ENCODE peak calls at places on chromosomes 2 and 18, in four cellular contexts. N, F, U and I are unnamed samples.
A peak's percentile ranks its signal among the peaks of the same experiment; 100 is the strongest.

GRCh38 chr2:208256192-208256782 is 1.4 kb upstream of the IDH1 start:
- DNase-seq in N (no peak), F (no peak), U (no peak), I (no peak)

GRCh38 chr2:199144036-199144435 is 313.7 kb downstream of the SATB2 start:
- DNase-seq in N (no peak), F (no peak), U (no peak), I (no peak)

GRCh38 chr2:11406492-11407381 is 59.2 kb downstream of the E2F6 start:
- DNase-seq in N (peak; percentile 75), F (no peak), U (peak; percentile 29), I (no peak)

GRCh38 chr2:173286153-173286809 is 68.4 kb upstream of the CDCA7 start:
- DNase-seq in N (no peak), F (no peak), U (no peak), I (no peak)

GRCh38 chr2:226759768-226760167 is 39.9 kb downstream of the IRS1 start:
- DNase-seq in N (no peak), F (no peak), U (no peak), I (no peak)

GRCh38 chr2:56448999-56449431 is 265.2 kb downstream of the CCDC85A start:
- DNase-seq in N (no peak), F (no peak), U (peak; percentile 62), I (peak; percentile 14)

GRCh38 chr18:61860302-61860701 is 32.5 kb downstream of the RNF152 start:
- DNase-seq in N (no peak), F (no peak), U (no peak), I (no peak)

GRCh38 chr18:8520266-8520665 is 89.0 kb upstream of the RAB12 start:
- DNase-seq in N (no peak), F (no peak), U (no peak), I (no peak)

GRCh38 chr18:79826966-79827365 is 29.2 kb downstream of the KCNG2 start:
- DNase-seq in N (no peak), F (peak; percentile 17), U (no peak), I (no peak)

GRCh38 chr2:222919841-222920609 is 59.2 kb downstream of the ACSL3 start:
- DNase-seq in N (peak; percentile 72), F (no peak), U (no peak), I (no peak)